ENCODE peak calls at places on chromosome X, in four cellular contexts. V is A549, G is IMR-90, E is K562. H is an unnamed sample.
A peak's percentile ranks its signal among the peaks of the same experiment; 100 is the strongest.

GRCh38 chrX:109862386-109862910 is 129.4 kb upstream of the ACSL4 start:
- DNase-seq in V (no peak), G (no peak), E (no peak), H (no peak)

GRCh38 chrX:44314855-44315254 is 28.6 kb downstream of the EFHC2 start:
- DNase-seq in V (no peak), G (no peak), E (no peak), H (no peak)

GRCh38 chrX:13669246-13669689 is 16.3 kb downstream of the TCEANC start:
- DNase-seq in V (peak; percentile 87), G (peak; percentile 99), E (peak; percentile 47), H (no peak)

GRCh38 chrX:45344597-45344996 is 143.9 kb upstream of the DIPK2B start:
- DNase-seq in V (no peak), G (peak; percentile 81), E (no peak), H (no peak)

GRCh38 chrX:146581981-146582712 is 227.4 kb upstream of the CXorf51B start:
- DNase-seq in V (no peak), G (no peak), E (no peak), H (no peak)

GRCh38 chrX:2692221-2693122 is 1.4 kb downstream of the CD99 start:
- DNase-seq in V (peak; percentile 31), G (peak; percentile 58), E (peak; percentile 55), H (peak; percentile 17)

GRCh38 chrX:10579753-10580060 is 40.7 kb downstream of the MID1 start:
- DNase-seq in V (no peak), G (peak; percentile 37), E (no peak), H (no peak)

GRCh38 chrX:115949900-115950822 is 220.4 kb upstream of the AGTR2 start:
- DNase-seq in V (no peak), G (no peak), E (no peak), H (peak; percentile 62)

GRCh38 chrX:115029869-115030564 is 12.6 kb upstream of the IL13RA2 start:
- DNase-seq in V (no peak), G (no peak), E (no peak), H (no peak)

GRCh38 chrX:113157496-113157895 is 316.9 kb upstream of the AMOT start:
- DNase-seq in V (no peak), G (no peak), E (no peak), H (no peak)

GRCh38 chrX:111719426-111720210 is 38.6 kb downstream of the ALG13 start:
- DNase-seq in V (peak; percentile 3), G (peak; percentile 16), E (no peak), H (peak; percentile 2)

GRCh38 chrX:115023139-115023538 is 5.7 kb upstream of the IL13RA2 start:
- DNase-seq in V (peak; percentile 38), G (peak; percentile 90), E (no peak), H (peak; percentile 12)

GRCh38 chrX:70479197-70479969 is 34.7 kb downstream of the DLG3 start:
- DNase-seq in V (peak; percentile 58), G (peak; percentile 83), E (no peak), H (no peak)

GRCh38 chrX:56232221-56233082 is at the start of gene KLF8:
- DNase-seq in V (no peak), G (no peak), E (peak; percentile 41), H (no peak)

GRCh38 chrX:154352012-154352401 is 22.4 kb downstream of the FLNA start:
- DNase-seq in V (no peak), G (no peak), E (no peak), H (no peak)

GRCh38 chrX:136055651-136056221 is 70.5 kb downstream of the SLC9A6 start:
- DNase-seq in V (no peak), G (peak; percentile 82), E (no peak), H (no peak)

GRCh38 chrX:110384490-110384889 is 25.8 kb downstream of the RTL9 start:
- DNase-seq in V (no peak), G (peak; percentile 75), E (peak; percentile 26), H (no peak)

GRCh38 chrX:46865281-46865680 is 28.4 kb downstream of the RP2 start:
- DNase-seq in V (peak; percentile 63), G (peak; percentile 77), E (no peak), H (no peak)

GRCh38 chrX:96372313-96373046 is 312.2 kb upstream of the DIAPH2 start:
- DNase-seq in V (peak; percentile 66), G (peak; percentile 70), E (no peak), H (peak; percentile 38)

GRCh38 chrX:74924449-74925209 is 623 bp downstream of the NEXMIF start:
- DNase-seq in V (peak; percentile 19), G (no peak), E (no peak), H (peak; percentile 65)

GRCh38 chrX:119690921-119691716 is 1.8 kb downstream of the SEPTIN6 start:
- DNase-seq in V (no peak), G (peak; percentile 51), E (peak; percentile 40), H (peak; percentile 34)

GRCh38 chrX:13934731-13935130 is 95.0 kb downstream of the GEMIN8 start:
- DNase-seq in V (no peak), G (no peak), E (no peak), H (no peak)

GRCh38 chrX:53445977-53446376 is 11.8 kb upstream of the HSD17B10 start:
- DNase-seq in V (peak; percentile 53), G (peak; percentile 30), E (peak; percentile 47), H (peak; percentile 40)

GRCh38 chrX:68249401-68249831 is 183.9 kb downstream of the OPHN1 start:
- DNase-seq in V (no peak), G (no peak), E (no peak), H (no peak)

GRCh38 chrX:20355187-20355586 is 88.5 kb upstream of the RPS6KA3 start:
- DNase-seq in V (no peak), G (no peak), E (no peak), H (no peak)

GRCh38 chrX:20350598-20350997 is 83.9 kb upstream of the RPS6KA3 start:
- DNase-seq in V (no peak), G (no peak), E (no peak), H (no peak)

GRCh38 chrX:20352935-20353336 is 86.2 kb upstream of the RPS6KA3 start:
- DNase-seq in V (no peak), G (no peak), E (no peak), H (no peak)

GRCh38 chrX:20352504-20352903 is 85.8 kb upstream of the RPS6KA3 start:
- DNase-seq in V (no peak), G (no peak), E (no peak), H (no peak)

GRCh38 chrX:20354505-20354904 is 87.8 kb upstream of the RPS6KA3 start:
- DNase-seq in V (no peak), G (no peak), E (no peak), H (no peak)
- TF ChIP-seq RCOR1 in V (no peak), G (no peak), E (no peak), H (no peak)

DNA sequence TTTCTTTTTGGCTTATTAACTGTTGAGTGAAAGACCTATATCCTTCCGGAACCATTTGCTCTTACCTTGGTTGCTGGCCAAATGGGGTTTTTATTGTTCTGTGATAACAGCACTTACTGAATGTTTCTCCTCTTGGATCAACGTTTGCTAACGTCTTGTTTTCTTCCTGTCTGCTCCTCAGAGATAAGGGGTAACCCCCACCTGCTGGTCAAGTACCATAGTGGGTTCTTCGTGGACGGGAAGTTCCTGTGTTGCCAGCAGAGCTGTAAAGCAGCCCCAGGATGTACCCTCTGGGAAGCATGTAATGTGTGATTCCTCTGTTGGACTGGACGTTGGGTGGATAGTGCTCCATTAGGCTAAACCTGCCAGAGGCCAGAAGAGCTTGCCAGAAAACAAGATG is 15.3 kb downstream of the BMX start:
- DNase-seq in V (no peak), G (no peak), E (peak; percentile 57), H (no peak)
- H3K4me1 ChIP-seq in V (no peaks in the 10 kb centered on the region), G (no peaks in the 10 kb centered on the region), E (no peaks in the 10 kb centered on the region), H (no peaks in the 10 kb centered on the region)

GRCh38 chrX:150036641-150037040 is 98.3 kb upstream of the EOLA2 start:
- DNase-seq in V (no peak), G (no peak), E (no peak), H (no peak)

GRCh38 chrX:150034788-150035187 is 96.5 kb upstream of the EOLA2 start:
- DNase-seq in V (no peak), G (no peak), E (no peak), H (no peak)

GRCh38 chrX:150036181-150036580 is 97.9 kb upstream of the EOLA2 start:
- DNase-seq in V (peak; percentile 83), G (peak; percentile 70), E (no peak), H (peak; percentile 4)

GRCh38 chrX:150035531-150035930 is 97.2 kb upstream of the EOLA2 start:
- DNase-seq in V (peak; percentile 40), G (peak; percentile 39), E (no peak), H (no peak)

DNA sequence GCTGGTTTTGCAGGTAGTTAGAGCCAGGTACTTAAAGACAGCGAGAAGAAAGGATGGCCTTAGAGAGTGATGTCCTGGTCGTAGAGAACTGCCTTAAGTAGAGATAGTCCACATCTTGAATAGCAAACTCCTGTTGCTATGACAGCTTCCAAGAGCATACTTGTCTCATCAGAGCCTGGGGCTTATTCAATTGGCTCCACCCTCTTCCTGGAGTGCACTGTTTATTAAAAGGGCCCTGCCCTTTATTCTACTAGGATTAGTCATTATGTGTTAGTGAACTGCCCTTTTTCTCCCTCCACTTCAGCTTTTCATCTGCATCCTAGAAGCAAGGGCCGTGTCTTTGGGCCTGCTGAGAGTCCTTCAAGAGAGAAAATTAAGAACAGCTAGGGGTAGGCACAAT is 94.5 kb upstream of the EOLA2 start:
- DNase-seq in V (peak; percentile 42), G (peak; percentile 81), E (no peak), H (no peak)
- TF ChIP-seq RCOR1 in V (no peak), G (no peak), E (no peak), H (no peak)

DNA sequence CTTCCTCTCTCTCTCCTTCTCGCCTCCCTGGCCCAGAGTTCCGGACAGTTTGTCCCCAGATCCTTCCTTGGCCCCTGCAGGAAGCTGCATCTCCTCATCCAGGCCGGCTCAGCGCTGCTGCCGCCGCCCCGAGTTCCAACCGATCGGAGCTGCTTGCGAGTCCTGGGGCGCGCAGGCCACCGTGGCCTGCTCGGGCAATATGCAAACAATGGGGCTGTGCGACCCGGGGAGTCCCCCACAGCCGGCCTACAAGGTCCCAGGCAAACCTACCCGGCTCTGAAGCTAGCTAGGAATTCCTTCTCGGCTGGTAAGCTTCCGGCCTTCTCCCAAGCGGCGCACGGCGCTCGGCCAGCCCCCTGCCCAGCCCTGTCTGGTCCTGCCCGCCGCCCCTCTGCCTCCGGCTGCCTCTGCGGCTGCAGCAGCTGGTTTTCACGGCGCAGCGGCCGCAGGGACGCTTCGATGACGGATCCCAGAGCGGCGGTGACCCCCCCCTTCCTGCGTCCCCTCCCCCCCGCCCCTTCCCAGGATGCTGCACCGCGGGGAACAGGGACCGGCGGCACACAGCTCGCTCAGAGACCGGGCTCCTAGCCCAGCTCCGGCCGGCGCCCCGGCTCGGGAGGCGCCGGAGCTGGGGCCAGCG is 59.4 kb downstream of the TSC22D3 start:
- DNase-seq in V (no peak), G (peak; percentile 21), E (no peak), H (peak; percentile 89)
- H3K4me1 ChIP-seq in V (peaks cover 44% of the 10 kb centered on the region), G (peaks cover 10% of the 10 kb centered on the region), E (peaks cover 17% of the 10 kb centered on the region), H (peaks cover 6% of the 10 kb centered on the region)

GRCh38 chrX:102959471-102959870 is 22.4 kb downstream of the RAB40AL start:
- DNase-seq in V (no peak), G (peak; percentile 65), E (no peak), H (no peak)

GRCh38 chrX:102963955-102964354 is 26.9 kb downstream of the RAB40AL start:
- DNase-seq in V (no peak), G (no peak), E (no peak), H (no peak)

GRCh38 chrX:102957751-102958150 is 20.7 kb downstream of the RAB40AL start:
- DNase-seq in V (no peak), G (peak; percentile 5), E (no peak), H (no peak)

DNA sequence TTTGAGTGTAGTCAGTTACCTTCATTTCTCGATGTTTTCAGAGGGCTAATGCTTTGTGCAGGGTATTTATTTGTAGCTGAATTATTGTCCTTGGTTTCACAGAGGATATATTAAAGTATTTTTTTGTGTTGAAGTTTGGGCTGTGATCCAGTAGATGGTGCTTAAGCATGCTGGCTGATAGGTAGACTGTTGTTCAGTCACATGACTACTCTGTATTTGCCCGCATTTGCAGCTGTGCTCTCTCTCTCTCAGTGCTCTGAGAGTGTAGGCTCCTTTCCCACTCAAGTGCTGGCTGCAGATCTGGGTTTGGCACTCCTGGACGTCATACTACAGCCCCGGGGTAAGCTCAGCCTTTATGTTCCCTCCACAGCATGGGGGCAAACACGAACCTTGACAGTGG is 21.7 kb downstream of the RAB40AL start:
- DNase-seq in V (no peak), G (no peak), E (no peak), H (no peak)
- TF ChIP-seq RCOR1 in V (no peak), G (no peak), E (no peak), H (no peak)